ENCODE peak calls at places on chromosomes 16 and 17, in six cellular contexts. One of them, this sample, is unnamed.
A peak's percentile ranks its signal among the peaks of the same experiment; 100 is the strongest.

GRCh38 chr16:72848759-72849664 is 198.9 kb downstream of the ZFHX3 start:
- DNase-seq in activated CD8-positive, alpha-beta memory T cell treated with anti-CD3 and anti-CD28 coated beads, Interleukin-2, amount 50 U/mL, for 4 hours: no peak
- DNase-seq in stimulated activated CD4-positive, alpha-beta T cell treated with anti-CD3 and anti-CD28 coated beads, Interleukin-15, amount 100 ng/mL, for 24 hours: no peak
- DNase-seq in BE2C: peak; percentile 94
- DNase-seq in HT-29: peak; percentile 87
- DNase-seq in kidney epithelial cell: peak; percentile 67
- DNase-seq in this sample: peak; percentile 50

GRCh38 chr17:2885751-2886150 is 89.5 kb downstream of the RAP1GAP2 start:
- DNase-seq in stimulated activated CD4-positive, alpha-beta T cell treated with anti-CD3 and anti-CD28 coated beads, Interleukin-15, amount 100 ng/mL, for 24 hours: no peak
- DNase-seq in activated CD8-positive, alpha-beta memory T cell treated with anti-CD3 and anti-CD28 coated beads, Interleukin-2, amount 50 U/mL, for 4 hours: no peak
- DNase-seq in HT-29: no peak
- DNase-seq in kidney epithelial cell: no peak
- DNase-seq in BE2C: peak; percentile 70
- DNase-seq in this sample: no peak

GRCh38 chr16:21501869-21502667 is 97.3 kb upstream of the METTL9 start:
- DNase-seq in kidney epithelial cell: peak; percentile 99
- DNase-seq in stimulated activated CD4-positive, alpha-beta T cell treated with anti-CD3 and anti-CD28 coated beads, Interleukin-15, amount 100 ng/mL, for 24 hours: peak; percentile 91
- DNase-seq in HT-29: peak; percentile 97
- DNase-seq in BE2C: peak; percentile 98
- DNase-seq in activated CD8-positive, alpha-beta memory T cell treated with anti-CD3 and anti-CD28 coated beads, Interleukin-2, amount 50 U/mL, for 4 hours: peak; percentile 93
- DNase-seq in this sample: peak; percentile 82

GRCh38 chr17:27414271-27414670 is 42.0 kb upstream of the KSR1 start:
- DNase-seq in kidney epithelial cell: no peak
- DNase-seq in BE2C: no peak
- DNase-seq in stimulated activated CD4-positive, alpha-beta T cell treated with anti-CD3 and anti-CD28 coated beads, Interleukin-15, amount 100 ng/mL, for 24 hours: no peak
- DNase-seq in HT-29: no peak
- DNase-seq in activated CD8-positive, alpha-beta memory T cell treated with anti-CD3 and anti-CD28 coated beads, Interleukin-2, amount 50 U/mL, for 4 hours: no peak
- DNase-seq in this sample: no peak

GRCh38 chr16:68082596-68083238 is 2.5 kb upstream of the NFATC3 start:
- DNase-seq in kidney epithelial cell: no peak
- DNase-seq in activated CD8-positive, alpha-beta memory T cell treated with anti-CD3 and anti-CD28 coated beads, Interleukin-2, amount 50 U/mL, for 4 hours: peak; percentile 12
- DNase-seq in HT-29: no peak
- DNase-seq in BE2C: no peak
- DNase-seq in stimulated activated CD4-positive, alpha-beta T cell treated with anti-CD3 and anti-CD28 coated beads, Interleukin-15, amount 100 ng/mL, for 24 hours: no peak
- DNase-seq in this sample: no peak

GRCh38 chr17:60792250-60792898 is 114.7 kb downstream of the BCAS3 start:
- DNase-seq in HT-29: no peak
- DNase-seq in BE2C: peak; percentile 21
- DNase-seq in stimulated activated CD4-positive, alpha-beta T cell treated with anti-CD3 and anti-CD28 coated beads, Interleukin-15, amount 100 ng/mL, for 24 hours: no peak
- DNase-seq in activated CD8-positive, alpha-beta memory T cell treated with anti-CD3 and anti-CD28 coated beads, Interleukin-2, amount 50 U/mL, for 4 hours: no peak
- DNase-seq in kidney epithelial cell: no peak
- DNase-seq in this sample: no peak

GRCh38 chr17:10881959-10882358 is 44.1 kb upstream of the PIRT start:
- DNase-seq in kidney epithelial cell: no peak
- DNase-seq in BE2C: no peak
- DNase-seq in stimulated activated CD4-positive, alpha-beta T cell treated with anti-CD3 and anti-CD28 coated beads, Interleukin-15, amount 100 ng/mL, for 24 hours: no peak
- DNase-seq in activated CD8-positive, alpha-beta memory T cell treated with anti-CD3 and anti-CD28 coated beads, Interleukin-2, amount 50 U/mL, for 4 hours: no peak
- DNase-seq in HT-29: no peak
- DNase-seq in this sample: no peak

GRCh38 chr17:80614320-80614719 is 69.7 kb downstream of the RPTOR start:
- DNase-seq in HT-29: no peak
- DNase-seq in stimulated activated CD4-positive, alpha-beta T cell treated with anti-CD3 and anti-CD28 coated beads, Interleukin-15, amount 100 ng/mL, for 24 hours: no peak
- DNase-seq in BE2C: no peak
- DNase-seq in activated CD8-positive, alpha-beta memory T cell treated with anti-CD3 and anti-CD28 coated beads, Interleukin-2, amount 50 U/mL, for 4 hours: no peak
- DNase-seq in kidney epithelial cell: no peak
- DNase-seq in this sample: no peak

GRCh38 chr17:16283705-16284104 is 66.7 kb downstream of the PIGL start:
- DNase-seq in activated CD8-positive, alpha-beta memory T cell treated with anti-CD3 and anti-CD28 coated beads, Interleukin-2, amount 50 U/mL, for 4 hours: no peak
- DNase-seq in BE2C: no peak
- DNase-seq in HT-29: no peak
- DNase-seq in kidney epithelial cell: no peak
- DNase-seq in stimulated activated CD4-positive, alpha-beta T cell treated with anti-CD3 and anti-CD28 coated beads, Interleukin-15, amount 100 ng/mL, for 24 hours: no peak
- DNase-seq in this sample: no peak

GRCh38 chr17:81090361-81091133 is 55.6 kb downstream of the BAIAP2 start:
- DNase-seq in BE2C: peak; percentile 44
- DNase-seq in HT-29: peak; percentile 34
- DNase-seq in stimulated activated CD4-positive, alpha-beta T cell treated with anti-CD3 and anti-CD28 coated beads, Interleukin-15, amount 100 ng/mL, for 24 hours: peak; percentile 44
- DNase-seq in kidney epithelial cell: no peak
- DNase-seq in activated CD8-positive, alpha-beta memory T cell treated with anti-CD3 and anti-CD28 coated beads, Interleukin-2, amount 50 U/mL, for 4 hours: no peak
- DNase-seq in this sample: no peak

GRCh38 chr17:66373944-66374817 is 71.8 kb downstream of the PRKCA start:
- DNase-seq in kidney epithelial cell: no peak
- DNase-seq in BE2C: peak; percentile 62
- DNase-seq in HT-29: peak; percentile 22
- DNase-seq in activated CD8-positive, alpha-beta memory T cell treated with anti-CD3 and anti-CD28 coated beads, Interleukin-2, amount 50 U/mL, for 4 hours: peak; percentile 44
- DNase-seq in stimulated activated CD4-positive, alpha-beta T cell treated with anti-CD3 and anti-CD28 coated beads, Interleukin-15, amount 100 ng/mL, for 24 hours: peak; percentile 59
- DNase-seq in this sample: no peak

GRCh38 chr17:7215652-7216139 is 3.9 kb downstream of the DLG4 start:
- DNase-seq in kidney epithelial cell: no peak
- DNase-seq in stimulated activated CD4-positive, alpha-beta T cell treated with anti-CD3 and anti-CD28 coated beads, Interleukin-15, amount 100 ng/mL, for 24 hours: no peak
- DNase-seq in HT-29: no peak
- DNase-seq in BE2C: peak; percentile 23
- DNase-seq in activated CD8-positive, alpha-beta memory T cell treated with anti-CD3 and anti-CD28 coated beads, Interleukin-2, amount 50 U/mL, for 4 hours: no peak
- DNase-seq in this sample: no peak

GRCh38 chr17:50283246-50283645 is 9.0 kb downstream of the TMEM92 start:
- DNase-seq in stimulated activated CD4-positive, alpha-beta T cell treated with anti-CD3 and anti-CD28 coated beads, Interleukin-15, amount 100 ng/mL, for 24 hours: peak; percentile 63
- DNase-seq in kidney epithelial cell: no peak
- DNase-seq in BE2C: no peak
- DNase-seq in HT-29: no peak
- DNase-seq in activated CD8-positive, alpha-beta memory T cell treated with anti-CD3 and anti-CD28 coated beads, Interleukin-2, amount 50 U/mL, for 4 hours: no peak
- DNase-seq in this sample: no peak

GRCh38 chr16:86027366-86028126 is 128.6 kb downstream of the IRF8 start:
- DNase-seq in kidney epithelial cell: no peak
- DNase-seq in BE2C: no peak
- DNase-seq in HT-29: peak; percentile 39
- DNase-seq in activated CD8-positive, alpha-beta memory T cell treated with anti-CD3 and anti-CD28 coated beads, Interleukin-2, amount 50 U/mL, for 4 hours: no peak
- DNase-seq in stimulated activated CD4-positive, alpha-beta T cell treated with anti-CD3 and anti-CD28 coated beads, Interleukin-15, amount 100 ng/mL, for 24 hours: no peak
- DNase-seq in this sample: no peak

GRCh38 chr16:72927199-72928088 is 120.5 kb downstream of the ZFHX3 start:
- DNase-seq in activated CD8-positive, alpha-beta memory T cell treated with anti-CD3 and anti-CD28 coated beads, Interleukin-2, amount 50 U/mL, for 4 hours: no peak
- DNase-seq in kidney epithelial cell: peak; percentile 56
- DNase-seq in BE2C: peak; percentile 61
- DNase-seq in HT-29: peak; percentile 42
- DNase-seq in stimulated activated CD4-positive, alpha-beta T cell treated with anti-CD3 and anti-CD28 coated beads, Interleukin-15, amount 100 ng/mL, for 24 hours: no peak
- DNase-seq in this sample: peak; percentile 31

GRCh38 chr17:71633391-71633849 is 487.4 kb upstream of the SOX9 start:
- DNase-seq in activated CD8-positive, alpha-beta memory T cell treated with anti-CD3 and anti-CD28 coated beads, Interleukin-2, amount 50 U/mL, for 4 hours: no peak
- DNase-seq in stimulated activated CD4-positive, alpha-beta T cell treated with anti-CD3 and anti-CD28 coated beads, Interleukin-15, amount 100 ng/mL, for 24 hours: no peak
- DNase-seq in kidney epithelial cell: peak; percentile 90
- DNase-seq in HT-29: peak; percentile 45
- DNase-seq in BE2C: no peak
- DNase-seq in this sample: peak; percentile 84

GRCh38 chr17:44916059-44916780 is 920 bp upstream of the GFAP start:
- DNase-seq in stimulated activated CD4-positive, alpha-beta T cell treated with anti-CD3 and anti-CD28 coated beads, Interleukin-15, amount 100 ng/mL, for 24 hours: no peak
- DNase-seq in kidney epithelial cell: no peak
- DNase-seq in BE2C: no peak
- DNase-seq in HT-29: no peak
- DNase-seq in activated CD8-positive, alpha-beta memory T cell treated with anti-CD3 and anti-CD28 coated beads, Interleukin-2, amount 50 U/mL, for 4 hours: no peak
- DNase-seq in this sample: no peak

GRCh38 chr16:30644334-30644830 is 6.4 kb upstream of the PRR14 start:
- DNase-seq in kidney epithelial cell: no peak
- DNase-seq in activated CD8-positive, alpha-beta memory T cell treated with anti-CD3 and anti-CD28 coated beads, Interleukin-2, amount 50 U/mL, for 4 hours: no peak
- DNase-seq in stimulated activated CD4-positive, alpha-beta T cell treated with anti-CD3 and anti-CD28 coated beads, Interleukin-15, amount 100 ng/mL, for 24 hours: no peak
- DNase-seq in HT-29: no peak
- DNase-seq in BE2C: no peak
- DNase-seq in this sample: no peak

GRCh38 chr16:49641250-49641649 is 214.7 kb downstream of the ZNF423 start:
- DNase-seq in kidney epithelial cell: no peak
- DNase-seq in stimulated activated CD4-positive, alpha-beta T cell treated with anti-CD3 and anti-CD28 coated beads, Interleukin-15, amount 100 ng/mL, for 24 hours: no peak
- DNase-seq in activated CD8-positive, alpha-beta memory T cell treated with anti-CD3 and anti-CD28 coated beads, Interleukin-2, amount 50 U/mL, for 4 hours: no peak
- DNase-seq in HT-29: no peak
- DNase-seq in BE2C: no peak
- DNase-seq in this sample: no peak

This sample was measured in BJ.